ENCODE peak calls at places on chromosomes 1 and 21, in five cellular contexts. One of them, this sample, is unnamed. For H3K4me1, the result is how much of the 10 kb centered on the place peaks cover.

GRCh38 chr1:200291106-200291505 is 118.7 kb downstream of the ZNF281 start:
- DNase-seq in ovary: no peak
- DNase-seq in tibial artery: no peak
- DNase-seq in PC-3: no peak
- DNase-seq in heart right ventricle: no peak
- DNase-seq in this sample: no peak

GRCh38 chr21:14657241-14658008 is 111.3 kb upstream of the SAMSN1 start:
- DNase-seq in PC-3: no peak
- DNase-seq in heart right ventricle: no peak
- DNase-seq in tibial artery: no peak
- DNase-seq in ovary: no peak
- DNase-seq in this sample: no peak

GRCh38 chr1:25064465-25065238 is 134.6 kb upstream of the RUNX3 start:
- DNase-seq in ovary: no peak
- DNase-seq in heart right ventricle: no peak
- DNase-seq in PC-3: no peak
- DNase-seq in tibial artery: no peak
- DNase-seq in this sample: no peak

GRCh38 chr1:6859415-6860343 is 74.4 kb downstream of the CAMTA1 start:
- DNase-seq in tibial artery: no peak
- DNase-seq in heart right ventricle: no peak
- DNase-seq in ovary: peak
- DNase-seq in PC-3: peak
- DNase-seq in this sample: no peak

GRCh38 chr1:201022824-201023516 is 544 bp downstream of the KIF21B start:
- DNase-seq in ovary: no peak
- DNase-seq in tibial artery: no peak
- DNase-seq in PC-3: no peak
- DNase-seq in heart right ventricle: no peak
- DNase-seq in this sample: peak

GRCh38 chr1:180029524-180030130 is 75.0 kb downstream of the CEP350 start:
- DNase-seq in ovary: no peak
- DNase-seq in heart right ventricle: no peak
- DNase-seq in tibial artery: no peak
- DNase-seq in PC-3: no peak
- DNase-seq in this sample: no peak

GRCh38 chr21:26795866-26796329 is 49.3 kb downstream of the ADAMTS1 start:
- DNase-seq in PC-3: peak
- DNase-seq in heart right ventricle: no peak
- DNase-seq in tibial artery: peak
- DNase-seq in ovary: peak
- DNase-seq in this sample: no peak

GRCh38 chr1:156796340-156797097 is 20.1 kb downstream of the SH2D2A start:
- DNase-seq in PC-3: no peak
- DNase-seq in ovary: no peak
- DNase-seq in heart right ventricle: no peak
- DNase-seq in tibial artery: no peak
- DNase-seq in this sample: no peak

GRCh38 chr1:221902961-221903360 is 161.1 kb upstream of the DUSP10 start:
- DNase-seq in heart right ventricle: no peak
- DNase-seq in ovary: no peak
- DNase-seq in PC-3: no peak
- DNase-seq in tibial artery: no peak
- DNase-seq in this sample: no peak

GRCh38 chr1:88685239-88685604 is 1.1 kb downstream of the PKN2 start:
- DNase-seq in heart right ventricle: no peak
- DNase-seq in PC-3: peak
- DNase-seq in ovary: no peak
- DNase-seq in tibial artery: no peak
- DNase-seq in this sample: no peak

GRCh38 chr1:66231162-66232077 is 302.5 kb upstream of the SGIP1 start:
- DNase-seq in ovary: no peak
- DNase-seq in PC-3: peak
- DNase-seq in tibial artery: no peak
- DNase-seq in heart right ventricle: no peak
- DNase-seq in this sample: no peak

GRCh38 chr1:153543738-153544135 is 1.9 kb downstream of the S100A4 start:
- DNase-seq in tibial artery: peak
- DNase-seq in heart right ventricle: no peak
- DNase-seq in PC-3: no peak
- DNase-seq in ovary: no peak
- DNase-seq in this sample: peak

GRCh38 chr1:153546371-153546770 is 765 bp upstream of the S100A4 start:
- DNase-seq in heart right ventricle: no peak
- DNase-seq in ovary: no peak
- DNase-seq in tibial artery: peak
- DNase-seq in PC-3: no peak
- DNase-seq in this sample: no peak

GRCh38 chr1:153545067-153546055 is at the start of gene S100A4:
- DNase-seq in tibial artery: peak
- DNase-seq in PC-3: peak
- DNase-seq in ovary: peak
- DNase-seq in heart right ventricle: peak
- DNase-seq in this sample: peak

GRCh38 chr1:153542956-153543737 is 2.4 kb upstream of the S100A5 start:
- DNase-seq in tibial artery: peak
- DNase-seq in PC-3: no peak
- DNase-seq in ovary: no peak
- DNase-seq in heart right ventricle: no peak
- DNase-seq in this sample: peak

GRCh38 chr1:153544453-153545066 is 1.0 kb downstream of the S100A4 start:
- DNase-seq in heart right ventricle: no peak
- DNase-seq in ovary: no peak
- DNase-seq in tibial artery: peak
- DNase-seq in PC-3: no peak
- DNase-seq in this sample: no peak
- H3K4me1 ChIP-seq in heart right ventricle: half or more
- H3K4me1 ChIP-seq in ovary: under half
- H3K4me1 ChIP-seq in tibial artery: half or more
- H3K4me1 ChIP-seq in PC-3: half or more
- H3K4me1 ChIP-seq in this sample: under half

GRCh38 chr1:203772836-203773235 is 7.9 kb downstream of the LAX1 start:
- DNase-seq in PC-3: no peak
- DNase-seq in heart right ventricle: no peak
- DNase-seq in tibial artery: no peak
- DNase-seq in ovary: no peak
- DNase-seq in this sample: no peak

GRCh38 chr1:203777596-203777995 is 12.6 kb downstream of the LAX1 start:
- DNase-seq in heart right ventricle: no peak
- DNase-seq in PC-3: no peak
- DNase-seq in ovary: no peak
- DNase-seq in tibial artery: no peak
- DNase-seq in this sample: no peak

GRCh38 chr1:203771901-203772301 is 6.9 kb downstream of the LAX1 start:
- DNase-seq in heart right ventricle: no peak
- DNase-seq in PC-3: peak
- DNase-seq in ovary: no peak
- DNase-seq in tibial artery: no peak
- DNase-seq in this sample: no peak

GRCh38 chr1:203778789-203779188 is 13.8 kb downstream of the LAX1 start:
- DNase-seq in tibial artery: no peak
- DNase-seq in PC-3: no peak
- DNase-seq in heart right ventricle: no peak
- DNase-seq in ovary: no peak
- DNase-seq in this sample: no peak

DNA sequence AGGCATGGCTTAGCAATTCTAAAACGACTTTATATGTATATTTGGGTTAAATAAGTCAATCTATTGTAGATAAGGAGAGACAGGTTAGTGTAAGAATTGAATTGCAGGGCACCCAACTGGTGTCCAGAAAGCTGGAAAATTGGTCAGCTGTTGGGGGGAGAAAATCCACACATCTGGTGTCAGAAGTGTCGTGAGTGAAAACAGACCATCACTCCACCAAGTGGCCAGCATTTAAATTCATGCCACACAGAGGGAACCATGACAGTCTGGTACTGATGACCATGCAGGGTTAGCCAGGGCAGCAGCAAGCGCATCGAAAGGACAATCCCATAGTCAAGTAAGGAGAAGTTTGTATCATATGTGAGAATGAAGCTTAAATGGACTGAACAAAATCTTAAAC is 11.7 kb downstream of the LAX1 start:
- DNase-seq in tibial artery: no peak
- DNase-seq in PC-3: peak
- DNase-seq in ovary: no peak
- DNase-seq in heart right ventricle: no peak
- DNase-seq in this sample: no peak
- TF ChIP-seq CTCF in tibial artery: no peak
- TF ChIP-seq CTCF in PC-3: peak
- TF ChIP-seq CTCF in ovary: no peak
- TF ChIP-seq CTCF in heart right ventricle: peak
- TF ChIP-seq CTCF in this sample: no peak

GRCh38 chr1:159469921-159470595 is 30.5 kb downstream of the OR10J1 start:
- DNase-seq in PC-3: no peak
- DNase-seq in ovary: no peak
- DNase-seq in heart right ventricle: no peak
- DNase-seq in tibial artery: no peak
- DNase-seq in this sample: no peak

GRCh38 chr1:159468321-159468720 is 28.8 kb downstream of the OR10J1 start:
- DNase-seq in tibial artery: no peak
- DNase-seq in heart right ventricle: no peak
- DNase-seq in ovary: no peak
- DNase-seq in PC-3: no peak
- DNase-seq in this sample: no peak

GRCh38 chr1:159459551-159459950 is 20.0 kb downstream of the OR10J1 start:
- DNase-seq in ovary: no peak
- DNase-seq in heart right ventricle: no peak
- DNase-seq in PC-3: no peak
- DNase-seq in tibial artery: no peak
- DNase-seq in this sample: no peak

DNA sequence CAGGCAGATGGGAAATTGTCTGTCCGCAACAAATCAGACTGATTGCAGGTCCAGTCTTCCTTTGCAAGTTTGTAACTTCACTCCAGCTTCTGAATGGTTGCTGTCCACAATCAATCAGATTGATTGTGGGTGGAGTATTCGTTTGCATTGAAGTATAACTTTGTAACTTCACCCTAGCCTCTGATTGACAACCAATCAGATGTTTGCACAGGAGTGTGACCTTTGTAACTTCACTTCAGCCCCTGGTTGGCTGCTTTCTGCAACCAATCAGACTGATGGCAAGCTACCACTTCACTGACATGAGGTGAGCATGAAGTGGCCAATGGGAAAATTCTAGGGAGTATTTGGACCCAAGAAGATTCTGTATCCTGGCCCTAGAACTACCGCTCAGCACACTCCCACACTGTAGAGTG is 25.7 kb downstream of the OR10J1 start:
- DNase-seq in heart right ventricle: no peak
- DNase-seq in ovary: no peak
- DNase-seq in PC-3: no peak
- DNase-seq in tibial artery: no peak
- DNase-seq in this sample: no peak
- H3K4me3 ChIP-seq in heart right ventricle: no peak
- H3K4me3 ChIP-seq in ovary: no peak
- H3K4me3 ChIP-seq in PC-3: peak
- H3K4me3 ChIP-seq in tibial artery: no peak
- H3K4me3 ChIP-seq in this sample: no peak

GRCh38 chr1:27138368-27138767 is 16.6 kb downstream of the SLC9A1 start:
- DNase-seq in PC-3: no peak
- DNase-seq in tibial artery: no peak
- DNase-seq in heart right ventricle: no peak
- DNase-seq in ovary: no peak
- DNase-seq in this sample: no peak

GRCh38 chr1:27139980-27140379 is 14.9 kb downstream of the SLC9A1 start:
- DNase-seq in tibial artery: no peak
- DNase-seq in ovary: no peak
- DNase-seq in heart right ventricle: no peak
- DNase-seq in PC-3: no peak
- DNase-seq in this sample: peak

GRCh38 chr1:27137544-27138075 is 17.3 kb downstream of the SLC9A1 start:
- DNase-seq in heart right ventricle: no peak
- DNase-seq in tibial artery: peak
- DNase-seq in ovary: no peak
- DNase-seq in PC-3: no peak
- DNase-seq in this sample: peak

GRCh38 chr1:27137022-27137542 is 17.8 kb downstream of the SLC9A1 start:
- DNase-seq in PC-3: no peak
- DNase-seq in heart right ventricle: peak
- DNase-seq in ovary: no peak
- DNase-seq in tibial artery: peak
- DNase-seq in this sample: peak

GRCh38 chr1:27138927-27139326 is 16.0 kb downstream of the SLC9A1 start:
- DNase-seq in heart right ventricle: no peak
- DNase-seq in tibial artery: no peak
- DNase-seq in PC-3: no peak
- DNase-seq in ovary: no peak
- DNase-seq in this sample: no peak
- H3K4me1 ChIP-seq in heart right ventricle: half or more
- H3K4me1 ChIP-seq in tibial artery: under half
- H3K4me1 ChIP-seq in PC-3: half or more
- H3K4me1 ChIP-seq in ovary: under half
- H3K4me1 ChIP-seq in this sample: half or more

GRCh38 chr1:209883341-209883971 is 54.6 kb upstream of the SYT14 start:
- DNase-seq in heart right ventricle: no peak
- DNase-seq in tibial artery: no peak
- DNase-seq in ovary: no peak
- DNase-seq in PC-3: peak
- DNase-seq in this sample: no peak

GRCh38 chr1:209885403-209886218 is 52.4 kb upstream of the SYT14 start:
- DNase-seq in ovary: no peak
- DNase-seq in tibial artery: no peak
- DNase-seq in heart right ventricle: no peak
- DNase-seq in PC-3: peak
- DNase-seq in this sample: no peak

GRCh38 chr1:209884249-209884648 is 53.8 kb upstream of the SYT14 start:
- DNase-seq in heart right ventricle: no peak
- DNase-seq in tibial artery: no peak
- DNase-seq in PC-3: peak
- DNase-seq in ovary: no peak
- DNase-seq in this sample: no peak

GRCh38 chr1:209884665-209885117 is 53.3 kb upstream of the SYT14 start:
- DNase-seq in ovary: peak
- DNase-seq in heart right ventricle: no peak
- DNase-seq in tibial artery: peak
- DNase-seq in PC-3: peak
- DNase-seq in this sample: peak

GRCh38 chr1:209886219-209886536 is 51.8 kb upstream of the SYT14 start:
- DNase-seq in heart right ventricle: no peak
- DNase-seq in tibial artery: no peak
- DNase-seq in ovary: no peak
- DNase-seq in PC-3: peak
- DNase-seq in this sample: no peak
- TF ChIP-seq CTCF in heart right ventricle: no peak
- TF ChIP-seq CTCF in tibial artery: no peak
- TF ChIP-seq CTCF in ovary: no peak
- TF ChIP-seq CTCF in PC-3: peak
- TF ChIP-seq CTCF in this sample: no peak

This sample was measured in mucosa of descending colon.